ENCODE peak calls at places on chromosomes 3 and 15, in six cellular contexts. F is HS-5, S is HT-29, R is nephron progenitor cell, J is GM13976, C is glomerular endothelial cell. I is an unnamed sample.

GRCh38 chr3:179179979-179180758 is 32.0 kb downstream of the PIK3CA start:
- DNase-seq in F (no peak), S (no peak), R (no peak), J (peak; percentile 29), C (no peak), I (no peak)

GRCh38 chr3:123328851-123329635 is 119.8 kb downstream of the ADCY5 start:
- DNase-seq in F (no peak), S (peak; percentile 87), R (peak; percentile 90), J (peak; percentile 89), C (peak; percentile 7), I (peak; percentile 92)

GRCh38 chr3:104323226-104323625 is 1043.5 kb upstream of the ALCAM start:
- DNase-seq in F (no peak), S (no peak), R (no peak), J (no peak), C (no peak), I (no peak)

GRCh38 chr15:70091649-70092461 is 5.9 kb downstream of the TLE3 start:
- DNase-seq in F (no peak), S (peak; percentile 77), R (no peak), J (no peak), C (no peak), I (peak; percentile 37)

GRCh38 chr3:72848703-72849081 is 447 bp upstream of the SHQ1 start:
- DNase-seq in F (no peak), S (no peak), R (no peak), J (peak; percentile 55), C (no peak), I (no peak)

GRCh38 chr3:121592856-121593702 is at the start of gene FBXO40:
- DNase-seq in F (no peak), S (no peak), R (no peak), J (no peak), C (no peak), I (no peak)

GRCh38 chr15:89299896-89300295 is 34.7 kb downstream of the POLG start:
- DNase-seq in F (no peak), S (peak; percentile 24), R (no peak), J (no peak), C (no peak), I (no peak)

GRCh38 chr15:100803158-100803440 is 76.5 kb upstream of the ALDH1A3 start:
- DNase-seq in F (no peak), S (no peak), R (no peak), J (no peak), C (no peak), I (no peak)

GRCh38 chr3:159897331-159898075 is 91.1 kb upstream of the IL12A start:
- DNase-seq in F (no peak), S (peak; percentile 8), R (no peak), J (no peak), C (no peak), I (no peak)

GRCh38 chr3:53845103-53845880 is 927 bp downstream of the CHDH start:
- DNase-seq in F (no peak), S (peak; percentile 52), R (no peak), J (peak; percentile 61), C (no peak), I (no peak)

GRCh38 chr15:62592920-62593319 is 427.8 kb upstream of the C2CD4B start:
- DNase-seq in F (no peak), S (no peak), R (no peak), J (no peak), C (no peak), I (no peak)

GRCh38 chr3:189101594-189101993 is 70.2 kb upstream of the TPRG1 start:
- DNase-seq in F (no peak), S (no peak), R (no peak), J (no peak), C (no peak), I (no peak)

GRCh38 chr3:155069729-155070128 is 10.4 kb upstream of the MME start:
- DNase-seq in F (peak; percentile 80), S (no peak), R (no peak), J (no peak), C (no peak), I (no peak)

GRCh38 chr15:24862726-24863521 is 91.9 kb upstream of the SNRPN start:
- DNase-seq in F (no peak), S (no peak), R (no peak), J (no peak), C (no peak), I (no peak)